ENCODE peak calls at places on chromosomes 11 and 22, in eight cellular contexts. O, B, W, N, R, T, X and Z are unnamed samples.

GRCh38 chr11:102661040-102661439 is 35.9 kb upstream of the MMP20 start:
- DNase-seq in W (no peak), X (no peak), N (no peak), T (no peak), O (no peak), B (no peak), R (no peak), Z (no peak)

GRCh38 chr22:41699264-41700104 is at the start of gene MEI1:
- DNase-seq in B (peak), R (peak), W (peak), X (peak), O (peak), N (peak), T (peak), Z (no peak)

GRCh38 chr11:33893711-33894401 is 2.0 kb upstream of the LMO2 start:
- DNase-seq in N (no peak), W (no peak), X (peak), T (no peak), O (peak), B (no peak), R (no peak), Z (no peak)

GRCh38 chr11:23729088-23729487 is 767.8 kb upstream of the LUZP2 start:
- DNase-seq in X (no peak), O (no peak), R (no peak), T (no peak), B (no peak), W (no peak), N (no peak), Z (no peak)

GRCh38 chr22:17845790-17846189 is 71.5 kb upstream of the BID start:
- DNase-seq in T (no peak), N (no peak), R (peak), W (no peak), B (no peak), O (no peak), X (no peak), Z (no peak)

GRCh38 chr11:3093281-3094191 is 36.3 kb upstream of the CARS1 start:
- DNase-seq in R (no peak), N (no peak), O (peak), W (no peak), X (no peak), T (no peak), B (no peak), Z (no peak)

GRCh38 chr11:124442442-124442841 is 3.1 kb downstream of the OR8B8 start:
- DNase-seq in T (no peak), X (peak), W (no peak), O (no peak), N (no peak), B (no peak), R (no peak), Z (no peak)

GRCh38 chr11:87405843-87406242 is 368.1 kb downstream of the TMEM135 start:
- DNase-seq in X (no peak), T (no peak), O (no peak), N (no peak), W (peak), R (no peak), B (no peak), Z (no peak)

GRCh38 chr11:119258180-119258579 is 52.0 kb downstream of the CBL start:
- DNase-seq in W (no peak), R (no peak), O (no peak), B (no peak), N (no peak), X (no peak), T (no peak), Z (no peak)

GRCh38 chr11:2778630-2779498 is 79.1 kb upstream of the KCNQ1OT1 start:
- DNase-seq in O (peak), T (peak), B (peak), N (peak), R (peak), X (peak), W (no peak), Z (no peak)

GRCh38 chr11:1238767-1239595 is 16.1 kb downstream of the MUC5B start:
- DNase-seq in W (no peak), T (no peak), N (no peak), O (no peak), B (peak), X (no peak), R (no peak), Z (no peak)

GRCh38 chr22:30224161-30224857 is 22.2 kb downstream of the LIF start:
- DNase-seq in T (no peak), W (no peak), X (no peak), N (no peak), R (no peak), B (no peak), O (no peak), Z (no peak)

GRCh38 chr11:96168623-96169022 is 174.4 kb downstream of the MAML2 start:
- DNase-seq in N (no peak), X (peak), O (no peak), B (no peak), T (peak), W (peak), R (no peak), Z (peak)